ENCODE peak calls at places on chromosomes 4 and X, in ten cellular contexts. One of them, this sample, is unnamed.

GRCh38 chrX:109954333-109954732 is 48.6 kb upstream of the TMEM164 start:
- DNase-seq in activated CD4-positive, alpha-beta T cell treated with anti-CD3 and anti-CD28 coated beads for 1 hour: no peak
- DNase-seq in stimulated activated CD8-positive, alpha-beta memory T cell treated with anti-CD3 and anti-CD28 coated beads, Interleukin-12 subunit alpha, Interleukin-12 subunit beta, amount 100 ng/mL, for 1 hour: no peak
- DNase-seq in Right ventricle myocardium superior: no peak
- DNase-seq in nucleus accumbens: no peak
- DNase-seq in NCI-H1436: no peak
- DNase-seq in NCI-H1417 treated with DMSO at 0.1 percent for 48 hours: no peak
- DNase-seq in activated CD8-positive, alpha-beta memory T cell treated with anti-CD3 and anti-CD28 coated beads, Interleukin-2, amount 50 U/mL, for 48 hours: no peak
- DNase-seq in non-pigmented ciliary epithelial cell: no peak
- DNase-seq in choroid plexus epithelial cell: peak; percentile 28
- DNase-seq in this sample: no peak

GRCh38 chr4:184349283-184350039 is 124.9 kb downstream of the IRF2 start:
- DNase-seq in activated CD4-positive, alpha-beta T cell treated with anti-CD3 and anti-CD28 coated beads for 1 hour: no peak
- DNase-seq in stimulated activated CD8-positive, alpha-beta memory T cell treated with anti-CD3 and anti-CD28 coated beads, Interleukin-12 subunit alpha, Interleukin-12 subunit beta, amount 100 ng/mL, for 1 hour: no peak
- DNase-seq in Right ventricle myocardium superior: no peak
- DNase-seq in nucleus accumbens: no peak
- DNase-seq in NCI-H1436: no peak
- DNase-seq in NCI-H1417 treated with DMSO at 0.1 percent for 48 hours: no peak
- DNase-seq in activated CD8-positive, alpha-beta memory T cell treated with anti-CD3 and anti-CD28 coated beads, Interleukin-2, amount 50 U/mL, for 48 hours: no peak
- DNase-seq in non-pigmented ciliary epithelial cell: no peak
- DNase-seq in choroid plexus epithelial cell: no peak
- DNase-seq in this sample: no peak

GRCh38 chrX:48558270-48558669 is 16.0 kb upstream of the RBM3 start:
- DNase-seq in activated CD4-positive, alpha-beta T cell treated with anti-CD3 and anti-CD28 coated beads for 1 hour: no peak
- DNase-seq in stimulated activated CD8-positive, alpha-beta memory T cell treated with anti-CD3 and anti-CD28 coated beads, Interleukin-12 subunit alpha, Interleukin-12 subunit beta, amount 100 ng/mL, for 1 hour: no peak
- DNase-seq in Right ventricle myocardium superior: no peak
- DNase-seq in nucleus accumbens: no peak
- DNase-seq in NCI-H1436: no peak
- DNase-seq in NCI-H1417 treated with DMSO at 0.1 percent for 48 hours: no peak
- DNase-seq in activated CD8-positive, alpha-beta memory T cell treated with anti-CD3 and anti-CD28 coated beads, Interleukin-2, amount 50 U/mL, for 48 hours: no peak
- DNase-seq in non-pigmented ciliary epithelial cell: no peak
- DNase-seq in choroid plexus epithelial cell: peak; percentile 81
- DNase-seq in this sample: no peak

GRCh38 chr4:108454227-108454626 is 166.1 kb upstream of the RPL34 start:
- DNase-seq in activated CD4-positive, alpha-beta T cell treated with anti-CD3 and anti-CD28 coated beads for 1 hour: no peak
- DNase-seq in stimulated activated CD8-positive, alpha-beta memory T cell treated with anti-CD3 and anti-CD28 coated beads, Interleukin-12 subunit alpha, Interleukin-12 subunit beta, amount 100 ng/mL, for 1 hour: no peak
- DNase-seq in Right ventricle myocardium superior: no peak
- DNase-seq in nucleus accumbens: no peak
- DNase-seq in NCI-H1436: no peak
- DNase-seq in NCI-H1417 treated with DMSO at 0.1 percent for 48 hours: no peak
- DNase-seq in activated CD8-positive, alpha-beta memory T cell treated with anti-CD3 and anti-CD28 coated beads, Interleukin-2, amount 50 U/mL, for 48 hours: no peak
- DNase-seq in non-pigmented ciliary epithelial cell: no peak
- DNase-seq in choroid plexus epithelial cell: no peak
- DNase-seq in this sample: no peak

GRCh38 chr4:146520894-146521542 is 722 bp downstream of the SLC10A7 start:
- DNase-seq in activated CD4-positive, alpha-beta T cell treated with anti-CD3 and anti-CD28 coated beads for 1 hour: no peak
- DNase-seq in stimulated activated CD8-positive, alpha-beta memory T cell treated with anti-CD3 and anti-CD28 coated beads, Interleukin-12 subunit alpha, Interleukin-12 subunit beta, amount 100 ng/mL, for 1 hour: no peak
- DNase-seq in Right ventricle myocardium superior: no peak
- DNase-seq in nucleus accumbens: no peak
- DNase-seq in NCI-H1436: no peak
- DNase-seq in NCI-H1417 treated with DMSO at 0.1 percent for 48 hours: no peak
- DNase-seq in activated CD8-positive, alpha-beta memory T cell treated with anti-CD3 and anti-CD28 coated beads, Interleukin-2, amount 50 U/mL, for 48 hours: peak; percentile 55
- DNase-seq in non-pigmented ciliary epithelial cell: no peak
- DNase-seq in choroid plexus epithelial cell: peak; percentile 80
- DNase-seq in this sample: peak; percentile 7

GRCh38 chr4:144748814-144749555 is 103.0 kb downstream of the HHIP start:
- DNase-seq in activated CD4-positive, alpha-beta T cell treated with anti-CD3 and anti-CD28 coated beads for 1 hour: no peak
- DNase-seq in stimulated activated CD8-positive, alpha-beta memory T cell treated with anti-CD3 and anti-CD28 coated beads, Interleukin-12 subunit alpha, Interleukin-12 subunit beta, amount 100 ng/mL, for 1 hour: no peak
- DNase-seq in Right ventricle myocardium superior: no peak
- DNase-seq in nucleus accumbens: no peak
- DNase-seq in NCI-H1436: no peak
- DNase-seq in NCI-H1417 treated with DMSO at 0.1 percent for 48 hours: no peak
- DNase-seq in activated CD8-positive, alpha-beta memory T cell treated with anti-CD3 and anti-CD28 coated beads, Interleukin-2, amount 50 U/mL, for 48 hours: no peak
- DNase-seq in non-pigmented ciliary epithelial cell: no peak
- DNase-seq in choroid plexus epithelial cell: peak; percentile 5
- DNase-seq in this sample: no peak

GRCh38 chrX:16155586-16155985 is 11.7 kb upstream of the MAGEB17 start:
- DNase-seq in activated CD4-positive, alpha-beta T cell treated with anti-CD3 and anti-CD28 coated beads for 1 hour: no peak
- DNase-seq in stimulated activated CD8-positive, alpha-beta memory T cell treated with anti-CD3 and anti-CD28 coated beads, Interleukin-12 subunit alpha, Interleukin-12 subunit beta, amount 100 ng/mL, for 1 hour: no peak
- DNase-seq in Right ventricle myocardium superior: no peak
- DNase-seq in nucleus accumbens: no peak
- DNase-seq in NCI-H1436: peak; percentile 44
- DNase-seq in NCI-H1417 treated with DMSO at 0.1 percent for 48 hours: no peak
- DNase-seq in activated CD8-positive, alpha-beta memory T cell treated with anti-CD3 and anti-CD28 coated beads, Interleukin-2, amount 50 U/mL, for 48 hours: no peak
- DNase-seq in non-pigmented ciliary epithelial cell: no peak
- DNase-seq in choroid plexus epithelial cell: no peak
- DNase-seq in this sample: no peak

GRCh38 chr4:110049951-110050925 is 137.6 kb downstream of the EGF start:
- DNase-seq in activated CD4-positive, alpha-beta T cell treated with anti-CD3 and anti-CD28 coated beads for 1 hour: no peak
- DNase-seq in stimulated activated CD8-positive, alpha-beta memory T cell treated with anti-CD3 and anti-CD28 coated beads, Interleukin-12 subunit alpha, Interleukin-12 subunit beta, amount 100 ng/mL, for 1 hour: peak; percentile 33
- DNase-seq in Right ventricle myocardium superior: no peak
- DNase-seq in nucleus accumbens: no peak
- DNase-seq in NCI-H1436: peak; percentile 14
- DNase-seq in NCI-H1417 treated with DMSO at 0.1 percent for 48 hours: no peak
- DNase-seq in activated CD8-positive, alpha-beta memory T cell treated with anti-CD3 and anti-CD28 coated beads, Interleukin-2, amount 50 U/mL, for 48 hours: peak; percentile 63
- DNase-seq in non-pigmented ciliary epithelial cell: no peak
- DNase-seq in choroid plexus epithelial cell: peak; percentile 74
- DNase-seq in this sample: peak; percentile 22

GRCh38 chr4:15754323-15754722 is 23.8 kb upstream of the CD38 start:
- DNase-seq in activated CD4-positive, alpha-beta T cell treated with anti-CD3 and anti-CD28 coated beads for 1 hour: no peak
- DNase-seq in stimulated activated CD8-positive, alpha-beta memory T cell treated with anti-CD3 and anti-CD28 coated beads, Interleukin-12 subunit alpha, Interleukin-12 subunit beta, amount 100 ng/mL, for 1 hour: peak; percentile 10
- DNase-seq in Right ventricle myocardium superior: no peak
- DNase-seq in nucleus accumbens: no peak
- DNase-seq in NCI-H1436: no peak
- DNase-seq in NCI-H1417 treated with DMSO at 0.1 percent for 48 hours: no peak
- DNase-seq in activated CD8-positive, alpha-beta memory T cell treated with anti-CD3 and anti-CD28 coated beads, Interleukin-2, amount 50 U/mL, for 48 hours: no peak
- DNase-seq in non-pigmented ciliary epithelial cell: peak; percentile 69
- DNase-seq in choroid plexus epithelial cell: peak; percentile 94
- DNase-seq in this sample: no peak

GRCh38 chr4:154626793-154627484 is 14.5 kb upstream of the FGG start:
- DNase-seq in activated CD4-positive, alpha-beta T cell treated with anti-CD3 and anti-CD28 coated beads for 1 hour: peak; percentile 24
- DNase-seq in stimulated activated CD8-positive, alpha-beta memory T cell treated with anti-CD3 and anti-CD28 coated beads, Interleukin-12 subunit alpha, Interleukin-12 subunit beta, amount 100 ng/mL, for 1 hour: no peak
- DNase-seq in Right ventricle myocardium superior: peak; percentile 57
- DNase-seq in nucleus accumbens: no peak
- DNase-seq in NCI-H1436: no peak
- DNase-seq in NCI-H1417 treated with DMSO at 0.1 percent for 48 hours: no peak
- DNase-seq in activated CD8-positive, alpha-beta memory T cell treated with anti-CD3 and anti-CD28 coated beads, Interleukin-2, amount 50 U/mL, for 48 hours: peak; percentile 77
- DNase-seq in non-pigmented ciliary epithelial cell: no peak
- DNase-seq in choroid plexus epithelial cell: peak; percentile 51
- DNase-seq in this sample: peak; percentile 33

GRCh38 chrX:118548831-118549230 is 53.2 kb downstream of the DOCK11 start:
- DNase-seq in activated CD4-positive, alpha-beta T cell treated with anti-CD3 and anti-CD28 coated beads for 1 hour: no peak
- DNase-seq in stimulated activated CD8-positive, alpha-beta memory T cell treated with anti-CD3 and anti-CD28 coated beads, Interleukin-12 subunit alpha, Interleukin-12 subunit beta, amount 100 ng/mL, for 1 hour: no peak
- DNase-seq in Right ventricle myocardium superior: no peak
- DNase-seq in nucleus accumbens: no peak
- DNase-seq in NCI-H1436: no peak
- DNase-seq in NCI-H1417 treated with DMSO at 0.1 percent for 48 hours: no peak
- DNase-seq in activated CD8-positive, alpha-beta memory T cell treated with anti-CD3 and anti-CD28 coated beads, Interleukin-2, amount 50 U/mL, for 48 hours: no peak
- DNase-seq in non-pigmented ciliary epithelial cell: no peak
- DNase-seq in choroid plexus epithelial cell: no peak
- DNase-seq in this sample: no peak

GRCh38 chrX:46589977-46590723 is 16.6 kb downstream of the CHST7 start:
- DNase-seq in activated CD4-positive, alpha-beta T cell treated with anti-CD3 and anti-CD28 coated beads for 1 hour: no peak
- DNase-seq in stimulated activated CD8-positive, alpha-beta memory T cell treated with anti-CD3 and anti-CD28 coated beads, Interleukin-12 subunit alpha, Interleukin-12 subunit beta, amount 100 ng/mL, for 1 hour: no peak
- DNase-seq in Right ventricle myocardium superior: no peak
- DNase-seq in nucleus accumbens: no peak
- DNase-seq in NCI-H1436: no peak
- DNase-seq in NCI-H1417 treated with DMSO at 0.1 percent for 48 hours: no peak
- DNase-seq in activated CD8-positive, alpha-beta memory T cell treated with anti-CD3 and anti-CD28 coated beads, Interleukin-2, amount 50 U/mL, for 48 hours: no peak
- DNase-seq in non-pigmented ciliary epithelial cell: no peak
- DNase-seq in choroid plexus epithelial cell: no peak
- DNase-seq in this sample: no peak

GRCh38 chrX:115616943-115617563 is 56.1 kb downstream of the PLS3 start:
- DNase-seq in activated CD4-positive, alpha-beta T cell treated with anti-CD3 and anti-CD28 coated beads for 1 hour: no peak
- DNase-seq in stimulated activated CD8-positive, alpha-beta memory T cell treated with anti-CD3 and anti-CD28 coated beads, Interleukin-12 subunit alpha, Interleukin-12 subunit beta, amount 100 ng/mL, for 1 hour: no peak
- DNase-seq in Right ventricle myocardium superior: no peak
- DNase-seq in nucleus accumbens: no peak
- DNase-seq in NCI-H1436: no peak
- DNase-seq in NCI-H1417 treated with DMSO at 0.1 percent for 48 hours: no peak
- DNase-seq in activated CD8-positive, alpha-beta memory T cell treated with anti-CD3 and anti-CD28 coated beads, Interleukin-2, amount 50 U/mL, for 48 hours: no peak
- DNase-seq in non-pigmented ciliary epithelial cell: no peak
- DNase-seq in choroid plexus epithelial cell: peak; percentile 89
- DNase-seq in this sample: no peak

GRCh38 chrX:69156638-69157037 is 8.6 kb downstream of the PJA1 start:
- DNase-seq in activated CD4-positive, alpha-beta T cell treated with anti-CD3 and anti-CD28 coated beads for 1 hour: no peak
- DNase-seq in stimulated activated CD8-positive, alpha-beta memory T cell treated with anti-CD3 and anti-CD28 coated beads, Interleukin-12 subunit alpha, Interleukin-12 subunit beta, amount 100 ng/mL, for 1 hour: no peak
- DNase-seq in Right ventricle myocardium superior: no peak
- DNase-seq in nucleus accumbens: no peak
- DNase-seq in NCI-H1436: no peak
- DNase-seq in NCI-H1417 treated with DMSO at 0.1 percent for 48 hours: no peak
- DNase-seq in activated CD8-positive, alpha-beta memory T cell treated with anti-CD3 and anti-CD28 coated beads, Interleukin-2, amount 50 U/mL, for 48 hours: no peak
- DNase-seq in non-pigmented ciliary epithelial cell: no peak
- DNase-seq in choroid plexus epithelial cell: no peak
- DNase-seq in this sample: no peak

GRCh38 chr4:181957088-181957487 is 286.1 kb upstream of the TENM3 start:
- DNase-seq in activated CD4-positive, alpha-beta T cell treated with anti-CD3 and anti-CD28 coated beads for 1 hour: no peak
- DNase-seq in stimulated activated CD8-positive, alpha-beta memory T cell treated with anti-CD3 and anti-CD28 coated beads, Interleukin-12 subunit alpha, Interleukin-12 subunit beta, amount 100 ng/mL, for 1 hour: no peak
- DNase-seq in Right ventricle myocardium superior: no peak
- DNase-seq in nucleus accumbens: no peak
- DNase-seq in NCI-H1436: no peak
- DNase-seq in NCI-H1417 treated with DMSO at 0.1 percent for 48 hours: no peak
- DNase-seq in activated CD8-positive, alpha-beta memory T cell treated with anti-CD3 and anti-CD28 coated beads, Interleukin-2, amount 50 U/mL, for 48 hours: no peak
- DNase-seq in non-pigmented ciliary epithelial cell: peak; percentile 75
- DNase-seq in choroid plexus epithelial cell: peak; percentile 91
- DNase-seq in this sample: no peak

GRCh38 chr4:181846934-181847333 is 396.3 kb upstream of the TENM3 start:
- DNase-seq in activated CD4-positive, alpha-beta T cell treated with anti-CD3 and anti-CD28 coated beads for 1 hour: no peak
- DNase-seq in stimulated activated CD8-positive, alpha-beta memory T cell treated with anti-CD3 and anti-CD28 coated beads, Interleukin-12 subunit alpha, Interleukin-12 subunit beta, amount 100 ng/mL, for 1 hour: no peak
- DNase-seq in Right ventricle myocardium superior: no peak
- DNase-seq in nucleus accumbens: no peak
- DNase-seq in NCI-H1436: no peak
- DNase-seq in NCI-H1417 treated with DMSO at 0.1 percent for 48 hours: no peak
- DNase-seq in activated CD8-positive, alpha-beta memory T cell treated with anti-CD3 and anti-CD28 coated beads, Interleukin-2, amount 50 U/mL, for 48 hours: no peak
- DNase-seq in non-pigmented ciliary epithelial cell: no peak
- DNase-seq in choroid plexus epithelial cell: no peak
- DNase-seq in this sample: no peak

GRCh38 chrX:11105080-11105479 is 6.1 kb upstream of the HCCS start:
- DNase-seq in activated CD4-positive, alpha-beta T cell treated with anti-CD3 and anti-CD28 coated beads for 1 hour: no peak
- DNase-seq in stimulated activated CD8-positive, alpha-beta memory T cell treated with anti-CD3 and anti-CD28 coated beads, Interleukin-12 subunit alpha, Interleukin-12 subunit beta, amount 100 ng/mL, for 1 hour: no peak
- DNase-seq in Right ventricle myocardium superior: no peak
- DNase-seq in nucleus accumbens: no peak
- DNase-seq in NCI-H1436: no peak
- DNase-seq in NCI-H1417 treated with DMSO at 0.1 percent for 48 hours: no peak
- DNase-seq in activated CD8-positive, alpha-beta memory T cell treated with anti-CD3 and anti-CD28 coated beads, Interleukin-2, amount 50 U/mL, for 48 hours: no peak
- DNase-seq in non-pigmented ciliary epithelial cell: no peak
- DNase-seq in choroid plexus epithelial cell: peak; percentile 30
- DNase-seq in this sample: no peak

GRCh38 chr4:113020966-113021365 is 28.5 kb upstream of the ANK2 start:
- DNase-seq in activated CD4-positive, alpha-beta T cell treated with anti-CD3 and anti-CD28 coated beads for 1 hour: no peak
- DNase-seq in stimulated activated CD8-positive, alpha-beta memory T cell treated with anti-CD3 and anti-CD28 coated beads, Interleukin-12 subunit alpha, Interleukin-12 subunit beta, amount 100 ng/mL, for 1 hour: no peak
- DNase-seq in Right ventricle myocardium superior: no peak
- DNase-seq in nucleus accumbens: no peak
- DNase-seq in NCI-H1436: no peak
- DNase-seq in NCI-H1417 treated with DMSO at 0.1 percent for 48 hours: no peak
- DNase-seq in activated CD8-positive, alpha-beta memory T cell treated with anti-CD3 and anti-CD28 coated beads, Interleukin-2, amount 50 U/mL, for 48 hours: no peak
- DNase-seq in non-pigmented ciliary epithelial cell: no peak
- DNase-seq in choroid plexus epithelial cell: peak; percentile 39
- DNase-seq in this sample: no peak

GRCh38 chr4:98614081-98614480 is 44.3 kb downstream of the TSPAN5 start:
- DNase-seq in activated CD4-positive, alpha-beta T cell treated with anti-CD3 and anti-CD28 coated beads for 1 hour: no peak
- DNase-seq in stimulated activated CD8-positive, alpha-beta memory T cell treated with anti-CD3 and anti-CD28 coated beads, Interleukin-12 subunit alpha, Interleukin-12 subunit beta, amount 100 ng/mL, for 1 hour: no peak
- DNase-seq in Right ventricle myocardium superior: no peak
- DNase-seq in nucleus accumbens: no peak
- DNase-seq in NCI-H1436: no peak
- DNase-seq in NCI-H1417 treated with DMSO at 0.1 percent for 48 hours: no peak
- DNase-seq in activated CD8-positive, alpha-beta memory T cell treated with anti-CD3 and anti-CD28 coated beads, Interleukin-2, amount 50 U/mL, for 48 hours: no peak
- DNase-seq in non-pigmented ciliary epithelial cell: no peak
- DNase-seq in choroid plexus epithelial cell: no peak
- DNase-seq in this sample: no peak

GRCh38 chr4:35934370-35934981 is 309.8 kb downstream of the ARAP2 start:
- DNase-seq in activated CD4-positive, alpha-beta T cell treated with anti-CD3 and anti-CD28 coated beads for 1 hour: no peak
- DNase-seq in stimulated activated CD8-positive, alpha-beta memory T cell treated with anti-CD3 and anti-CD28 coated beads, Interleukin-12 subunit alpha, Interleukin-12 subunit beta, amount 100 ng/mL, for 1 hour: no peak
- DNase-seq in Right ventricle myocardium superior: no peak
- DNase-seq in nucleus accumbens: no peak
- DNase-seq in NCI-H1436: no peak
- DNase-seq in NCI-H1417 treated with DMSO at 0.1 percent for 48 hours: peak; percentile 8
- DNase-seq in activated CD8-positive, alpha-beta memory T cell treated with anti-CD3 and anti-CD28 coated beads, Interleukin-2, amount 50 U/mL, for 48 hours: no peak
- DNase-seq in non-pigmented ciliary epithelial cell: no peak
- DNase-seq in choroid plexus epithelial cell: peak; percentile 35
- DNase-seq in this sample: no peak

GRCh38 chrX:320126-320783 is 1.7 kb upstream of the GTPBP6 start:
- DNase-seq in activated CD4-positive, alpha-beta T cell treated with anti-CD3 and anti-CD28 coated beads for 1 hour: no peak
- DNase-seq in stimulated activated CD8-positive, alpha-beta memory T cell treated with anti-CD3 and anti-CD28 coated beads, Interleukin-12 subunit alpha, Interleukin-12 subunit beta, amount 100 ng/mL, for 1 hour: no peak
- DNase-seq in Right ventricle myocardium superior: peak; percentile 53
- DNase-seq in nucleus accumbens: no peak
- DNase-seq in NCI-H1436: no peak
- DNase-seq in NCI-H1417 treated with DMSO at 0.1 percent for 48 hours: no peak
- DNase-seq in activated CD8-positive, alpha-beta memory T cell treated with anti-CD3 and anti-CD28 coated beads, Interleukin-2, amount 50 U/mL, for 48 hours: no peak
- DNase-seq in non-pigmented ciliary epithelial cell: no peak
- DNase-seq in choroid plexus epithelial cell: peak; percentile 38
- DNase-seq in this sample: no peak

GRCh38 chrX:41677661-41678060 is 11.1 kb upstream of the GPR34 start:
- DNase-seq in activated CD4-positive, alpha-beta T cell treated with anti-CD3 and anti-CD28 coated beads for 1 hour: no peak
- DNase-seq in stimulated activated CD8-positive, alpha-beta memory T cell treated with anti-CD3 and anti-CD28 coated beads, Interleukin-12 subunit alpha, Interleukin-12 subunit beta, amount 100 ng/mL, for 1 hour: no peak
- DNase-seq in Right ventricle myocardium superior: no peak
- DNase-seq in nucleus accumbens: no peak
- DNase-seq in NCI-H1436: no peak
- DNase-seq in NCI-H1417 treated with DMSO at 0.1 percent for 48 hours: no peak
- DNase-seq in activated CD8-positive, alpha-beta memory T cell treated with anti-CD3 and anti-CD28 coated beads, Interleukin-2, amount 50 U/mL, for 48 hours: no peak
- DNase-seq in non-pigmented ciliary epithelial cell: no peak
- DNase-seq in choroid plexus epithelial cell: peak; percentile 49
- DNase-seq in this sample: no peak

GRCh38 chr4:147843162-147843561 is 111.3 kb downstream of the ARHGAP10 start:
- DNase-seq in activated CD4-positive, alpha-beta T cell treated with anti-CD3 and anti-CD28 coated beads for 1 hour: no peak
- DNase-seq in stimulated activated CD8-positive, alpha-beta memory T cell treated with anti-CD3 and anti-CD28 coated beads, Interleukin-12 subunit alpha, Interleukin-12 subunit beta, amount 100 ng/mL, for 1 hour: no peak
- DNase-seq in Right ventricle myocardium superior: no peak
- DNase-seq in nucleus accumbens: no peak
- DNase-seq in NCI-H1436: peak; percentile 27
- DNase-seq in NCI-H1417 treated with DMSO at 0.1 percent for 48 hours: no peak
- DNase-seq in activated CD8-positive, alpha-beta memory T cell treated with anti-CD3 and anti-CD28 coated beads, Interleukin-2, amount 50 U/mL, for 48 hours: no peak
- DNase-seq in non-pigmented ciliary epithelial cell: no peak
- DNase-seq in choroid plexus epithelial cell: no peak
- DNase-seq in this sample: no peak

GRCh38 chr4:174521800-174522182 is 497 bp downstream of the HPGD start:
- DNase-seq in activated CD4-positive, alpha-beta T cell treated with anti-CD3 and anti-CD28 coated beads for 1 hour: no peak
- DNase-seq in stimulated activated CD8-positive, alpha-beta memory T cell treated with anti-CD3 and anti-CD28 coated beads, Interleukin-12 subunit alpha, Interleukin-12 subunit beta, amount 100 ng/mL, for 1 hour: no peak
- DNase-seq in Right ventricle myocardium superior: no peak
- DNase-seq in nucleus accumbens: no peak
- DNase-seq in NCI-H1436: no peak
- DNase-seq in NCI-H1417 treated with DMSO at 0.1 percent for 48 hours: no peak
- DNase-seq in activated CD8-positive, alpha-beta memory T cell treated with anti-CD3 and anti-CD28 coated beads, Interleukin-2, amount 50 U/mL, for 48 hours: peak; percentile 53
- DNase-seq in non-pigmented ciliary epithelial cell: no peak
- DNase-seq in choroid plexus epithelial cell: no peak
- DNase-seq in this sample: peak; percentile 3